ENCODE peak calls at places on chromosomes 5 and 9, in seven cellular contexts. M is endothelial cell of umbilical vein, V is SK-N-SH, O is H1, D is A549, J is HCT116, W is K562. L is an unnamed sample.

GRCh38 chr9:8872802-8873201 is 1073.2 kb upstream of the DMAC1 start:
- DNase-seq in M (no peak), V (no peak), O (no peak), D (no peak), J (no peak), W (no peak), L (no peak)

GRCh38 chr5:95043648-95044047 is 241.2 kb downstream of the MCTP1 start:
- DNase-seq in M (no peak), V (no peak), O (no peak), D (no peak), J (no peak), W (no peak), L (no peak)

GRCh38 chr9:37452611-37453010 is 12.6 kb downstream of the ZBTB5 start:
- DNase-seq in M (no peak), V (no peak), O (no peak), D (no peak), J (no peak), W (no peak), L (no peak)

GRCh38 chr5:35736280-35736679 is 118.6 kb downstream of the SPEF2 start:
- DNase-seq in M (no peak), V (no peak), O (no peak), D (no peak), J (no peak), W (no peak), L (no peak)

GRCh38 chr9:98146101-98146991 is 27.3 kb upstream of the TRIM14 start:
- DNase-seq in M (no peak), V (peak), O (no peak), D (peak), J (no peak), W (no peak), L (peak)

GRCh38 chr5:146877178-146877681 is 1.3 kb downstream of the PPP2R2B start:
- DNase-seq in M (no peak), V (no peak), O (no peak), D (no peak), J (no peak), W (no peak), L (no peak)

GRCh38 chr9:16069671-16070586 is 517.1 kb downstream of the CCDC171 start:
- DNase-seq in M (no peak), V (no peak), O (no peak), D (no peak), J (no peak), W (no peak), L (no peak)

GRCh38 chr5:65728219-65728618 is 6.2 kb downstream of the NLN start:
- DNase-seq in M (peak), V (no peak), O (no peak), D (no peak), J (no peak), W (no peak), L (no peak)

GRCh38 chr5:113336975-113337374 is 97.8 kb downstream of the TSSK1B start:
- DNase-seq in M (peak), V (peak), O (peak), D (peak), J (peak), W (no peak), L (peak)

GRCh38 chr9:35274988-35275387 is 113.2 kb downstream of the UNC13B start:
- DNase-seq in M (no peak), V (no peak), O (no peak), D (no peak), J (no peak), W (no peak), L (no peak)

GRCh38 chr9:78609471-78609870 is 312.5 kb downstream of the PSAT1 start:
- DNase-seq in M (no peak), V (no peak), O (no peak), D (no peak), J (no peak), W (no peak), L (no peak)

GRCh38 chr5:168765220-168766037 is 186.3 kb upstream of the PANK3 start:
- DNase-seq in M (no peak), V (peak), O (no peak), D (no peak), J (no peak), W (no peak), L (no peak)

GRCh38 chr5:122180863-122181519 is 51.6 kb downstream of the ZNF474 start:
- DNase-seq in M (peak), V (no peak), O (no peak), D (no peak), J (no peak), W (no peak), L (no peak)

GRCh38 chr5:180143656-180144364 is 65.2 kb downstream of the RASGEF1C start:
- DNase-seq in M (no peak), V (no peak), O (no peak), D (no peak), J (no peak), W (no peak), L (no peak)

GRCh38 chr9:120583958-120584369 is 4.0 kb upstream of the CDK5RAP2 start:
- DNase-seq in M (peak), V (peak), O (no peak), D (peak), J (peak), W (peak), L (peak)

GRCh38 chr5:77155179-77155839 is 55.2 kb upstream of the PDE8B start:
- DNase-seq in M (no peak), V (no peak), O (no peak), D (no peak), J (no peak), W (no peak), L (no peak)

GRCh38 chr9:83385317-83385716 is 152.9 kb downstream of the FRMD3 start:
- DNase-seq in M (peak), V (no peak), O (no peak), D (no peak), J (no peak), W (no peak), L (no peak)

GRCh38 chr9:123425261-123425821 is 69.3 kb downstream of the CRB2 start:
- DNase-seq in M (no peak), V (no peak), O (no peak), D (no peak), J (no peak), W (no peak), L (no peak)

GRCh38 chr5:167813381-167813780 is 478.1 kb upstream of the WWC1 start:
- DNase-seq in M (no peak), V (no peak), O (no peak), D (no peak), J (no peak), W (no peak), L (no peak)

GRCh38 chr9:3863114-3863528 is 337.3 kb upstream of the RFX3 start:
- DNase-seq in M (peak), V (peak), O (no peak), D (peak), J (peak), W (no peak), L (peak)

GRCh38 chr5:149314571-149315111 is 30.7 kb upstream of the GRPEL2 start:
- DNase-seq in M (no peak), V (no peak), O (no peak), D (no peak), J (no peak), W (no peak), L (no peak)

GRCh38 chr5:2113348-2114131 is 230.8 kb upstream of the IRX4 start:
- DNase-seq in M (no peak), V (no peak), O (no peak), D (no peak), J (no peak), W (no peak), L (no peak)

GRCh38 chr9:32839486-32839885 is 56.1 kb downstream of the TMEM215 start:
- DNase-seq in M (no peak), V (no peak), O (no peak), D (no peak), J (no peak), W (no peak), L (no peak)

GRCh38 chr5:122420126-122420525 is 108.1 kb downstream of the SNCAIP start:
- DNase-seq in M (no peak), V (no peak), O (no peak), D (no peak), J (no peak), W (no peak), L (no peak)

GRCh38 chr5:95244479-95244878 is 40.4 kb downstream of the MCTP1 start:
- DNase-seq in M (no peak), V (no peak), O (no peak), D (no peak), J (no peak), W (no peak), L (no peak)

GRCh38 chr5:56075361-56075760 is 80.6 kb upstream of the IL6ST start:
- DNase-seq in M (peak), V (no peak), O (no peak), D (no peak), J (no peak), W (no peak), L (no peak)

GRCh38 chr5:171438753-171439152 is 19.3 kb downstream of the FGF18 start:
- DNase-seq in M (no peak), V (no peak), O (no peak), D (no peak), J (no peak), W (no peak), L (peak)

GRCh38 chr9:118640836-118641557 is 728.2 kb downstream of the BRINP1 start:
- DNase-seq in M (no peak), V (no peak), O (no peak), D (no peak), J (no peak), W (no peak), L (no peak)

GRCh38 chr5:59833448-59833847 is 60.1 kb downstream of the PDE4D start:
- DNase-seq in M (no peak), V (no peak), O (no peak), D (no peak), J (no peak), W (no peak), L (no peak)

GRCh38 chr9:81431662-81432061 is 257.7 kb downstream of the TLE1 start:
- DNase-seq in M (peak), V (no peak), O (no peak), D (no peak), J (no peak), W (no peak), L (no peak)

GRCh38 chr5:170857066-170857465 is 4.8 kb upstream of the RANBP17 start:
- DNase-seq in M (no peak), V (no peak), O (no peak), D (no peak), J (no peak), W (no peak), L (no peak)

GRCh38 chr9:133882849-133883248 is 109.3 kb downstream of the VAV2 start:
- DNase-seq in M (no peak), V (no peak), O (no peak), D (no peak), J (no peak), W (no peak), L (no peak)

GRCh38 chr5:156332245-156332644 is 5.3 kb downstream of the SGCD start:
- DNase-seq in M (no peak), V (no peak), O (no peak), D (no peak), J (no peak), W (no peak), L (no peak)

GRCh38 chr5:42813533-42813932 is 1.8 kb upstream of the SELENOP start:
- DNase-seq in M (no peak), V (no peak), O (peak), D (no peak), J (no peak), W (no peak), L (no peak)

GRCh38 chr9:3809724-3810123 is 283.9 kb upstream of the RFX3 start:
- DNase-seq in M (no peak), V (no peak), O (no peak), D (no peak), J (peak), W (no peak), L (peak)

GRCh38 chr5:8329773-8330172 is 460.8 kb downstream of the MTRR start:
- DNase-seq in M (no peak), V (no peak), O (no peak), D (no peak), J (no peak), W (no peak), L (peak)

GRCh38 chr5:149203896-149204544 is 62.7 kb downstream of the ABLIM3 start:
- DNase-seq in M (no peak), V (no peak), O (no peak), D (no peak), J (no peak), W (no peak), L (no peak)

GRCh38 chr5:132070460-132071337 is 2.9 kb upstream of the CSF2 start:
- DNase-seq in M (peak), V (no peak), O (no peak), D (no peak), J (no peak), W (peak), L (peak)

GRCh38 chr5:85602843-85603242 is 1014.9 kb upstream of the COX7C start:
- DNase-seq in M (no peak), V (no peak), O (no peak), D (no peak), J (no peak), W (no peak), L (no peak)
- TF ChIP-seq MAX in M (no peak), V (no peak), O (no peak), D (no peak), J (no peak), W (no peak), L (no peak)

GRCh38 chr5:52269853-52270252 is 517.9 kb upstream of the ITGA1 start:
- DNase-seq in M (no peak), V (no peak), O (no peak), D (no peak), J (no peak), W (no peak), L (no peak)
- H3K4me3 ChIP-seq in M (no peak), V (no peak), O (no peak), D (no peak), J (no peak), W (no peak), L (no peak)

GRCh38 chr5:88836195-88836838 is 46.7 kb downstream of the MEF2C start:
- DNase-seq in M (peak), V (no peak), O (no peak), D (no peak), J (no peak), W (peak), L (no peak)
- TF ChIP-seq MAX in M (no peak), V (no peak), O (no peak), D (no peak), J (no peak), W (no peak), L (no peak)

GRCh38 chr5:160473736-160474483 is 52.3 kb downstream of the PTTG1 start:
- DNase-seq in M (no peak), V (no peak), O (no peak), D (no peak), J (no peak), W (no peak), L (no peak)
- H3K4me3 ChIP-seq in M (no peak), V (no peak), O (no peak), D (no peak), J (no peak), W (no peak), L (no peak)

GRCh38 chr9:112754578-112754977 is 4.0 kb downstream of the SNX30 start:
- DNase-seq in M (no peak), V (no peak), O (no peak), D (no peak), J (peak), W (no peak), L (peak)
- TF ChIP-seq MAX in M (no peak), V (no peak), O (no peak), D (no peak), J (no peak), W (no peak), L (no peak)

GRCh38 chr9:125906893-125907292 is 159.7 kb downstream of the PBX3 start:
- DNase-seq in M (no peak), V (no peak), O (no peak), D (no peak), J (no peak), W (no peak), L (no peak)
- H3K4me3 ChIP-seq in M (no peak), V (no peak), O (no peak), D (no peak), J (no peak), W (no peak), L (no peak)

GRCh38 chr5:84816746-84817547 is 432.3 kb upstream of the EDIL3 start:
- DNase-seq in M (no peak), V (no peak), O (no peak), D (no peak), J (no peak), W (no peak), L (peak)
- TF ChIP-seq MAX in M (no peak), V (no peak), O (no peak), D (no peak), J (no peak), W (no peak), L (no peak)

GRCh38 chr9:94068257-94068656 is 16.0 kb upstream of the PTPDC1 start:
- DNase-seq in M (peak), V (no peak), O (no peak), D (no peak), J (no peak), W (peak), L (no peak)
- H3K4me3 ChIP-seq in M (no peak), V (no peak), O (no peak), D (no peak), J (no peak), W (no peak), L (no peak)